ENCODE peak calls at places on chromosome 10, in six cellular contexts. Y is GDM1; V is fibroblast of mammary gland; A is prostate gland; F is MCF 10A; O is natural killer cell treated with Interleukin-12 subunit alpha and Interleukin-12 subunit beta and Interleukin-15 and Interleukin-18, amount 100 ng/mL, for 72 hours. S is an unnamed sample.

GRCh38 chr10:62153191-62153590 is 115.5 kb downstream of the RTKN2 start:
- DNase-seq in Y (no peak), V (peak; percentile 83), A (no peak), F (peak; percentile 55), O (no peak), S (no peak)

GRCh38 chr10:33008499-33009243 is 50.6 kb upstream of the ITGB1 start:
- DNase-seq in Y (peak; percentile 42), V (peak; percentile 87), A (peak; percentile 74), F (peak; percentile 84), O (peak; percentile 64), S (peak; percentile 47)

GRCh38 chr10:129322872-129323271 is 144.2 kb upstream of the MGMT start:
- DNase-seq in Y (no peak), V (no peak), A (no peak), F (no peak), O (no peak), S (no peak)

GRCh38 chr10:70998086-70998485 is 109.7 kb upstream of the PCBD1 start:
- DNase-seq in Y (no peak), V (no peak), A (no peak), F (no peak), O (no peak), S (no peak)

GRCh38 chr10:132951926-132952325 is 9.6 kb upstream of the CFAP46 start:
- DNase-seq in Y (no peak), V (no peak), A (no peak), F (no peak), O (no peak), S (no peak)

GRCh38 chr10:123997486-123998196 is 95.8 kb downstream of the CHST15 start:
- DNase-seq in Y (no peak), V (peak; percentile 99), A (no peak), F (peak; percentile 95), O (peak; percentile 60), S (peak; percentile 14)

GRCh38 chr10:44363716-44364115 is 21.2 kb downstream of the CXCL12 start:
- DNase-seq in Y (no peak), V (no peak), A (no peak), F (no peak), O (no peak), S (no peak)

GRCh38 chr10:48701941-48702340 is 17.3 kb downstream of the WDFY4 start:
- DNase-seq in Y (no peak), V (no peak), A (no peak), F (no peak), O (no peak), S (no peak)

GRCh38 chr10:78910476-78910875 is 158.3 kb upstream of the ZMIZ1 start:
- DNase-seq in Y (no peak), V (no peak), A (no peak), F (no peak), O (no peak), S (no peak)

GRCh38 chr10:78458983-78459638 is 425.4 kb downstream of the RPS24 start:
- DNase-seq in Y (no peak), V (peak; percentile 68), A (no peak), F (peak; percentile 16), O (no peak), S (no peak)

GRCh38 chr10:82037076-82037475 is 162.1 kb downstream of the NRG3 start:
- DNase-seq in Y (no peak), V (no peak), A (peak; percentile 6), F (peak; percentile 70), O (no peak), S (no peak)

GRCh38 chr10:68989317-68989990 is 851 bp downstream of the KIFBP start:
- DNase-seq in Y (no peak), V (peak; percentile 22), A (no peak), F (no peak), O (no peak), S (no peak)

GRCh38 chr10:97771055-97771811 is 566 bp downstream of the SFRP5 start:
- DNase-seq in Y (no peak), V (peak; percentile 10), A (no peak), F (no peak), O (no peak), S (peak; percentile 88)

GRCh38 chr10:77501152-77501845 is 136.3 kb downstream of the KCNMA1 start:
- DNase-seq in Y (no peak), V (peak; percentile 93), A (no peak), F (peak; percentile 39), O (no peak), S (no peak)

GRCh38 chr10:123648595-123648994 is 17.6 kb upstream of the GPR26 start:
- DNase-seq in Y (no peak), V (no peak), A (no peak), F (no peak), O (no peak), S (no peak)

GRCh38 chr10:62511656-62512055 is 137.5 kb downstream of the ZNF365 start:
- DNase-seq in Y (no peak), V (no peak), A (no peak), F (no peak), O (no peak), S (no peak)

GRCh38 chr10:80522756-80523363 is 14.8 kb upstream of the SH2D4B start:
- DNase-seq in Y (no peak), V (no peak), A (no peak), F (no peak), O (no peak), S (peak; percentile 69)

GRCh38 chr10:5697342-5697741 is 12.7 kb downstream of the TASOR2 start:
- DNase-seq in Y (no peak), V (no peak), A (no peak), F (no peak), O (no peak), S (no peak)

GRCh38 chr10:108578258-108578657 is 1345.1 kb downstream of the XPNPEP1 start:
- DNase-seq in Y (no peak), V (no peak), A (no peak), F (no peak), O (no peak), S (no peak)

GRCh38 chr10:93357680-93358079 is 124.5 kb downstream of the MYOF start:
- DNase-seq in Y (peak; percentile 41), V (peak; percentile 29), A (no peak), F (peak; percentile 42), O (no peak), S (peak; percentile 67)

GRCh38 chr10:86246279-86246940 is 120.2 kb downstream of the GRID1 start:
- DNase-seq in Y (no peak), V (no peak), A (no peak), F (no peak), O (no peak), S (no peak)

GRCh38 chr10:75910032-75910431 is 478.6 kb downstream of the LRMDA start:
- DNase-seq in Y (no peak), V (peak; percentile 70), A (no peak), F (peak; percentile 36), O (no peak), S (no peak)

GRCh38 chr10:1551636-1552338 is 185.5 kb downstream of the ADARB2 start:
- DNase-seq in Y (no peak), V (no peak), A (no peak), F (no peak), O (no peak), S (peak; percentile 67)

GRCh38 chr10:6406220-6407033 is 173.6 kb downstream of the PRKCQ start:
- DNase-seq in Y (no peak), V (peak; percentile 46), A (no peak), F (peak; percentile 46), O (no peak), S (no peak)

GRCh38 chr10:122561212-122561611 is 658 bp downstream of the DMBT1 start:
- DNase-seq in Y (no peak), V (peak; percentile 8), A (no peak), F (no peak), O (no peak), S (no peak)

GRCh38 chr10:13993169-13993568 is 337.6 kb downstream of the FRMD4A start:
- DNase-seq in Y (no peak), V (peak; percentile 89), A (peak; percentile 22), F (peak; percentile 48), O (no peak), S (no peak)

GRCh38 chr10:17200885-17201164 is 647 bp downstream of the TRDMT1 start:
- DNase-seq in Y (no peak), V (peak; percentile 69), A (peak; percentile 49), F (peak; percentile 44), O (no peak), S (no peak)

GRCh38 chr10:31926765-31927596 is 1.6 kb downstream of the ARHGAP12 start:
- DNase-seq in Y (no peak), V (no peak), A (no peak), F (no peak), O (no peak), S (no peak)

GRCh38 chr10:88793747-88794299 is 8.7 kb upstream of the LIPM start:
- DNase-seq in Y (no peak), V (peak; percentile 75), A (no peak), F (peak; percentile 54), O (no peak), S (no peak)

GRCh38 chr10:33233635-33234034 is 100.8 kb downstream of the NRP1 start:
- DNase-seq in Y (no peak), V (no peak), A (no peak), F (no peak), O (no peak), S (no peak)

GRCh38 chr10:49393757-49394156 is 2.1 kb downstream of the DRGX start:
- DNase-seq in Y (no peak), V (no peak), A (no peak), F (no peak), O (no peak), S (peak; percentile 70)

GRCh38 chr10:117972168-117972822 is 74.4 kb downstream of the RAB11FIP2 start:
- DNase-seq in Y (no peak), V (no peak), A (no peak), F (no peak), O (no peak), S (no peak)